ENCODE peak calls at places on chromosome 21, in six cellular contexts. U is stomach, A is PC-3, W is MM.1S, H is endodermal cell, O is lower lobe of right lung. S is an unnamed sample.

GRCh38 chr21:15826147-15826780 is 96.5 kb downstream of the USP25 start:
- DNase-seq in U (no peak), A (peak; percentile 84), W (peak; percentile 26), H (peak; percentile 68), O (no peak), S (no peak)

GRCh38 chr21:40964691-40965090 is 117.7 kb upstream of the DSCAM start:
- DNase-seq in U (no peak), A (no peak), W (no peak), H (no peak), O (no peak), S (no peak)

GRCh38 chr21:45550552-45551210 is 8.4 kb upstream of the SLC19A1 start:
- DNase-seq in U (no peak), A (no peak), W (no peak), H (peak; percentile 52), O (peak; percentile 65), S (no peak)

GRCh38 chr21:43294194-43294902 is 125.5 kb downstream of the CRYAA start:
- DNase-seq in U (no peak), A (no peak), W (no peak), H (no peak), O (no peak), S (no peak)

GRCh38 chr21:17580319-17580718 is 32.4 kb downstream of the BTG3 start:
- DNase-seq in U (no peak), A (no peak), W (no peak), H (no peak), O (no peak), S (no peak)

GRCh38 chr21:26055010-26055409 is 115.6 kb downstream of the APP start:
- DNase-seq in U (no peak), A (no peak), W (no peak), H (no peak), O (no peak), S (no peak)

GRCh38 chr21:25385912-25386474 is 221.3 kb downstream of the MRPL39 start:
- DNase-seq in U (peak; percentile 38), A (peak; percentile 90), W (peak; percentile 36), H (peak; percentile 73), O (no peak), S (no peak)

GRCh38 chr21:28953247-28953646 is 39.4 kb downstream of the LTN1 start:
- DNase-seq in U (no peak), A (no peak), W (no peak), H (no peak), O (no peak), S (no peak)

GRCh38 chr21:26710155-26710554 is 135.1 kb downstream of the ADAMTS1 start:
- DNase-seq in U (no peak), A (no peak), W (no peak), H (no peak), O (no peak), S (no peak)

GRCh38 chr21:28333455-28334108 is 659.1 kb downstream of the LTN1 start:
- DNase-seq in U (no peak), A (no peak), W (no peak), H (no peak), O (no peak), S (no peak)

GRCh38 chr21:35481005-35481404 is 431.9 kb upstream of the RUNX1 start:
- DNase-seq in U (no peak), A (no peak), W (no peak), H (no peak), O (no peak), S (no peak)

GRCh38 chr21:44800103-44800502 is 1.5 kb downstream of the UBE2G2 start:
- DNase-seq in U (peak; percentile 38), A (peak; percentile 75), W (no peak), H (peak; percentile 53), O (no peak), S (no peak)

GRCh38 chr21:45136927-45137611 is 62.7 kb downstream of the ADARB1 start:
- DNase-seq in U (peak; percentile 89), A (peak; percentile 92), W (peak; percentile 83), H (peak; percentile 96), O (peak; percentile 83), S (peak; percentile 87)

GRCh38 chr21:15839026-15839425 is 109.2 kb downstream of the USP25 start:
- DNase-seq in U (no peak), A (peak; percentile 78), W (no peak), H (no peak), O (no peak), S (no peak)

GRCh38 chr21:17466166-17466565 is 46.7 kb upstream of the CXADR start:
- DNase-seq in U (peak; percentile 41), A (peak; percentile 36), W (no peak), H (no peak), O (no peak), S (peak; percentile 79)

GRCh38 chr21:25566645-25567044 is 40.6 kb downstream of the MRPL39 start:
- DNase-seq in U (no peak), A (no peak), W (no peak), H (no peak), O (no peak), S (no peak)

GRCh38 chr21:14890141-14890540 is 174.7 kb downstream of the NRIP1 start:
- DNase-seq in U (no peak), A (no peak), W (no peak), H (no peak), O (no peak), S (no peak)

GRCh38 chr21:30315701-30316100 is 4.4 kb downstream of the KRTAP26-1 start:
- DNase-seq in U (no peak), A (no peak), W (no peak), H (no peak), O (no peak), S (no peak)

GRCh38 chr21:34276711-34277425 is 86.9 kb upstream of the KCNE2 start:
- DNase-seq in U (no peak), A (peak; percentile 6), W (no peak), H (no peak), O (no peak), S (no peak)

GRCh38 chr21:25970254-25970930 is 200.2 kb downstream of the APP start:
- DNase-seq in U (no peak), A (peak; percentile 66), W (no peak), H (no peak), O (no peak), S (peak; percentile 29)

GRCh38 chr21:39885119-39885848 is 18.0 kb downstream of the PCP4 start:
- DNase-seq in U (no peak), A (no peak), W (no peak), H (no peak), O (no peak), S (no peak)

GRCh38 chr21:45981154-45981606 is 390 bp upstream of the COL6A1 start:
- DNase-seq in U (peak; percentile 64), A (peak; percentile 66), W (peak; percentile 41), H (peak; percentile 96), O (peak; percentile 70), S (peak; percentile 81)

GRCh38 chr21:45433301-45433700 is 28.3 kb downstream of the COL18A1 start:
- DNase-seq in U (no peak), A (no peak), W (no peak), H (no peak), O (no peak), S (no peak)

GRCh38 chr21:44444286-44444931 is 10.9 kb upstream of the LRRC3 start:
- DNase-seq in U (no peak), A (no peak), W (no peak), H (peak; percentile 89), O (peak; percentile 42), S (no peak)

GRCh38 chr21:44949161-44950015 is 9.6 kb downstream of the SLX9 start:
- DNase-seq in U (peak; percentile 91), A (peak; percentile 81), W (peak; percentile 80), H (peak; percentile 98), O (peak; percentile 90), S (peak; percentile 60)

GRCh38 chr21:38082936-38083335 is 166.7 kb upstream of the KCNJ6 start:
- DNase-seq in U (no peak), A (no peak), W (no peak), H (no peak), O (no peak), S (no peak)
- H3K27ac ChIP-seq in U (no peak overlapping the region), A (no peak overlapping the region), W (no peak overlapping the region), H (peak overlapping the region; percentile 78), O (no peak overlapping the region), S (no peak overlapping the region)

GRCh38 chr21:33265664-33266049 is 510 bp upstream of the IL10RB start:
- DNase-seq in U (peak; percentile 44), A (peak; percentile 31), W (peak; percentile 54), H (peak; percentile 52), O (peak; percentile 86), S (no peak)
- TF ChIP-seq CTCF in U (no peak), A (no peak), W (no peak), H (peak; percentile 23), O (no peak), S (peak; percentile 6)

GRCh38 chr21:42021751-42022430 is 11.7 kb upstream of the ZBTB21 start:
- DNase-seq in U (no peak), A (no peak), W (no peak), H (peak; percentile 79), O (no peak), S (peak; percentile 56)
- H3K4me3 ChIP-seq in U (no peak overlapping the region), A (no peak overlapping the region), W (no peak overlapping the region), H (no peak overlapping the region), O (no peak overlapping the region), S (no peak overlapping the region)

GRCh38 chr21:38493549-38494253 is 4.6 kb downstream of the ERG start:
- DNase-seq in U (no peak), A (no peak), W (no peak), H (no peak), O (no peak), S (no peak)

GRCh38 chr21:38495242-38495641 is 3.0 kb downstream of the ERG start:
- DNase-seq in U (no peak), A (no peak), W (no peak), H (no peak), O (no peak), S (no peak)

GRCh38 chr21:38494688-38495087 is 3.6 kb downstream of the ERG start:
- DNase-seq in U (no peak), A (no peak), W (no peak), H (no peak), O (no peak), S (peak; percentile 45)

GRCh38 chr21:38496224-38496623 is 2.1 kb downstream of the ERG start:
- DNase-seq in U (no peak), A (no peak), W (no peak), H (no peak), O (no peak), S (no peak)

GRCh38 chr21:38494254-38494648 is 4.0 kb downstream of the ERG start:
- DNase-seq in U (no peak), A (no peak), W (no peak), H (no peak), O (no peak), S (no peak)
- H3K27ac ChIP-seq in U (peak overlapping the region; percentile 5), A (no peak overlapping the region), W (no peak overlapping the region), H (no peak overlapping the region), O (peak overlapping the region; percentile 82), S (no peak overlapping the region)

S was measured in brain microvascular endothelial cell.